ENCODE peak calls at places on chromosome 19, in five cellular contexts. J is GM06990, F is HCT116, A is endodermal cell, Z is HepG2. R is an unnamed sample.

GRCh38 chr19:43636121-43636683 is 3.4 kb downstream of the CADM4 start:
- DNase-seq in J (no peak), F (no peak), A (peak), Z (peak), R (no peak)

GRCh38 chr19:55646889-55647731 is 902 bp upstream of the CCDC106 start:
- DNase-seq in J (no peak), F (no peak), A (no peak), Z (no peak), R (no peak)

GRCh38 chr19:11535792-11536595 is 2.7 kb upstream of the CNN1 start:
- DNase-seq in J (peak), F (peak), A (peak), Z (peak), R (peak)

GRCh38 chr19:16327911-16328823 is 3.5 kb downstream of the KLF2 start:
- DNase-seq in J (peak), F (no peak), A (no peak), Z (no peak), R (peak)

GRCh38 chr19:38851622-38852230 is 1.9 kb upstream of the HNRNPL start:
- DNase-seq in J (peak), F (peak), A (peak), Z (peak), R (peak)

GRCh38 chr19:46913852-46914430 is 53.1 kb downstream of the ARHGAP35 start:
- DNase-seq in J (peak), F (no peak), A (no peak), Z (no peak), R (no peak)

GRCh38 chr19:38228491-38229439 is 4.7 kb upstream of the DPF1 start:
- DNase-seq in J (no peak), F (no peak), A (peak), Z (no peak), R (no peak)

GRCh38 chr19:2385053-2385721 is 25.1 kb downstream of the TMPRSS9 start:
- DNase-seq in J (no peak), F (peak), A (peak), Z (peak), R (no peak)

GRCh38 chr19:35279985-35280821 is 2.1 kb upstream of the HAMP start:
- DNase-seq in J (no peak), F (no peak), A (no peak), Z (peak), R (no peak)

GRCh38 chr19:9431475-9431874 is 3.9 kb downstream of the ZNF266 start:
- DNase-seq in J (no peak), F (no peak), A (peak), Z (no peak), R (no peak)

GRCh38 chr19:2371656-2372055 is 11.6 kb downstream of the TMPRSS9 start:
- DNase-seq in J (no peak), F (no peak), A (no peak), Z (no peak), R (no peak)

GRCh38 chr19:51219307-51219706 is 5.6 kb upstream of the CD33 start:
- DNase-seq in J (no peak), F (no peak), A (no peak), Z (no peak), R (no peak)

GRCh38 chr19:42290523-42291436 is 11.2 kb upstream of the PRR19 start:
- DNase-seq in J (no peak), F (no peak), A (peak), Z (peak), R (peak)

GRCh38 chr19:53047379-53047778 is 2.8 kb downstream of the ERVV-2 start:
- DNase-seq in J (no peak), F (no peak), A (no peak), Z (no peak), R (no peak)

GRCh38 chr19:6999938-7000732 is 21.1 kb downstream of the MBD3L2B start:
- DNase-seq in J (no peak), F (no peak), A (no peak), Z (no peak), R (no peak)
- TF ChIP-seq CTCF in J (no peak), F (no peak), A (no peak), Z (no peak), R (no peak)

DNA sequence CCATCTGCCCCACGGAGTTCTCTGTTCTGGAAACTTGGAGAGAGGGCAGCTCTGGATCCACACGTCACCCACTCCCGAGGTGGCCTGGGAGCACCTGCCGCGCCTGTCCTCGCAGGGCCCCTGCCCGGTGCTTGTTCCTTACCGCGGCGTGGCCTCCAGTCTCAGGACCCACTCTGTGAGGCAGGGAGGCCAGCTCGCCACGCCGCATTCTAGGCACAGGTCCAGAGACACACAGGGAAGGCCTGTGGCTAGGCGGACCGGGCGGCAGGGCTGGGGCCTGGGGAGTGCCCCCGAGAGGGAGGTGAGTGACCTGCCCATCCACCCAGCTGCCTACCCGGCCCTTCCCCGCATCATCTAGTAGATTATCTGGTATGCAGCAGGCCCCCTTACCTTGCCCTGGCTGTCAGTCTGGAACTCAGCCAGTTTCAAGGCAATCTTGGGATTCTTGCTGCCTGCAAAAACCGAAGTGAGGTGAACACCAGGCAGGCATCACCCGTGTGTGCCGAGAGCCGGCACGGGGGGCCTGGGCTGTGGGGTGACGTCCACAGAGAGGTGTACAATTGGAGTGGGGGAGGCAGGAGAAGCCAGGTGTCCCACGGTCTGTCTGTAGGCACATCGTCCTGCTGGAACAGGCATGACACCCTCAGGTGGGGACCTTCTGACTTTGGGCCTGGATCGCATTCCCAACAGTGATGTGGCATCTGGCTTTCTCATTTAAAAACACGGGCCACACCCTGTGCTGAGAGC is 23.6 kb downstream of the DPP9 start:
- DNase-seq in J (no peak), F (no peak), A (no peak), Z (no peak), R (no peak)
- TF ChIP-seq CTCF in J (no peak), F (no peak), A (no peak), Z (no peak), R (no peak)

DNA sequence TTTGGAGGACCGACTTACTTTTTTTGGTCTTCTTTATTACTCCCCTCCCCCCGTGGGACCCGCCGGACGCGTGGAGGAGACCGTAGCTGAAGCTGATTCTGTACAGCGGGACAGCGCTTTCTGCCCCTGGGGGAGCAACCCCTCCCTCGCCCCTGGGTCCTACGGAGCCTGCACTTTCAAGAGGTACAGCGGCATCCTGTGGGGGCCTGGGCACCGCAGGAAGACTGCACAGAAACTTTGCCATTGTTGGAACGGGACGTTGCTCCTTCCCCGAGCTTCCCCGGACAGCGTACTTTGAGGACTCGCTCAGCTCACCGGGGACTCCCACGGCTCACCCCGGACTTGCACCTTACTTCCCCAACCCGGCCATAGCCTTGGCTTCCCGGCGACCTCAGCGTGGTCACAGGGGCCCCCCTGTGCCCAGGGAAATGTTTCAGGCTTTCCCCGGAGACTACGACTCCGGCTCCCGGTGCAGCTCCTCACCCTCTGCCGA is 409 bp downstream of the FOSB start:
- DNase-seq in J (peak), F (no peak), A (peak), Z (no peak), R (peak)
- TF ChIP-seq CTCF in J (no peak), F (no peak), A (no peak), Z (peak), R (no peak)

GRCh38 chr19:13089857-13090507 is 12.7 kb downstream of the LYL1 start:
- DNase-seq in J (no peak), F (no peak), A (no peak), Z (no peak), R (no peak)

GRCh38 chr19:13087795-13088537 is 14.7 kb downstream of the LYL1 start:
- DNase-seq in J (no peak), F (no peak), A (no peak), Z (no peak), R (no peak)

GRCh38 chr19:13090511-13091231 is 12.0 kb downstream of the LYL1 start:
- DNase-seq in J (no peak), F (no peak), A (no peak), Z (no peak), R (no peak)

GRCh38 chr19:13087295-13087694 is 15.4 kb downstream of the LYL1 start:
- DNase-seq in J (no peak), F (no peak), A (no peak), Z (no peak), R (no peak)

DNA sequence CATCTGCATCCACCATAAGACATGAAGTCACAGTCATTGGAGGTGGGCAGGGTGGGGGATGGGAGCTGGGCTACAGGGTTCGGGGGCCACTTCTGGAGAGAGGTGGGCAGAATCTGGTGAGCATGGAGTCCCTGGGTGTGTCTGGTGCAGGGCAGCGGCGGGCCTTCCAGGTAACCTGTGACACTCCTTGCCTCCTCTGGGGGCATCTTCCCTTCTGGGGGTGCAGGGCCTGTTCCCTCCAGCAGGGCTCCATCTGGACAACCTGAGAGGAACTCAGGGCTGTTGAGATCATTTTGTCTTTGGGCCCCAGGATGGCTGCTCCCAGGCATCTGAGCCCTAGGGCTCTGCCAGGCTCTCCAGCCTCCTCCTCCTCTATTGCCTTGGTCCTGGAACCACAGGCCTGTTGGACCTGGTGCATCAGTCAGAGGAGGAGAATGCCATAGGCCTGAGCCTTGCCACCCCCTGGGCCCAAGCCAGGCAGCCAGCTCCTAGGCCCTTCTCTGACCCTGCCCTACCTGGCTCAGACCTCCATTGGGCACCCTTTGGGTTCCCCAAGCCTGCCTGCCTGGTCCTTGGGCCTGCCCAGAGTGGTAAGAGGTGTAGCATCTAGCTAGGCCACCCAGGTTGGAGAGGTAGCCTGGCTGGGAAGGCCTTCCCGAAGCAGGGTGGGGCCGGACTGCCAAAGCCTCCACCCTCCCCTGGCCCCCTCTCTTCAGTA is 13.4 kb downstream of the LYL1 start:
- DNase-seq in J (no peak), F (no peak), A (peak), Z (peak), R (no peak)
- TF ChIP-seq CTCF in J (peak), F (no peak), A (peak), Z (no peak), R (no peak)

DNA sequence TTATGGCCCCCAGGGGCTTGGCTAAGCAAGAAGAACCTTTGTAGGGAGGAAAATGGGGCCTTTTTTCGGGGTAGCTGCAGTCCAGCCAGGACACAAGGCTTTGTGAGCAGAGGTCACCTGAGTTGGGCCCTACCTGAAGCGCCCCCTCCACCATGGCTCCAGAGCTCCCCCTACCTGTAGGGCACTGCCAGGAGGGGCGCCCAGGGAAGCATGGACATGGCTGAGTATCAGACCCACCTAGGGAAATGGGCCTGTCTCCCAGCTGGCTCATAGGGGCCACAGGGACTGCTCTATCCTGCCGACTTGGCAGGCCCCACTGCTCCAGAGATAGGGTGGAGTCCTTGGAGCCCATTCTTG is 9.0 kb upstream of the CEBPA start:
- DNase-seq in J (no peak), F (no peak), A (peak), Z (no peak), R (no peak)
- TF ChIP-seq CTCF in J (peak), F (peak), A (peak), Z (peak), R (no peak)

GRCh38 chr19:7348587-7349230 is at the start of gene ARHGEF18:
- DNase-seq in J (peak), F (no peak), A (no peak), Z (no peak), R (peak)

GRCh38 chr19:7349231-7349591 is 474 bp downstream of the ARHGEF18 start:
- DNase-seq in J (no peak), F (no peak), A (no peak), Z (no peak), R (no peak)

GRCh38 chr19:7349961-7350711 is 1.4 kb downstream of the ARHGEF18 start:
- DNase-seq in J (peak), F (no peak), A (no peak), Z (no peak), R (peak)

GRCh38 chr19:7342143-7342542 is 6.6 kb upstream of the ARHGEF18 start:
- DNase-seq in J (no peak), F (no peak), A (no peak), Z (no peak), R (no peak)

GRCh38 chr19:7346488-7346971 is 2.2 kb upstream of the ARHGEF18 start:
- DNase-seq in J (peak), F (no peak), A (no peak), Z (peak), R (no peak)
- TF ChIP-seq CTCF in J (no peak), F (no peak), A (no peak), Z (peak), R (no peak)

GRCh38 chr19:32339988-32340874 is 5.2 kb upstream of the ZNF507 start:
- DNase-seq in J (no peak), F (no peak), A (peak), Z (peak), R (peak)

GRCh38 chr19:32337176-32337808 is 8.1 kb upstream of the ZNF507 start:
- DNase-seq in J (no peak), F (no peak), A (no peak), Z (peak), R (no peak)

GRCh38 chr19:32333227-32333626 is 12.2 kb upstream of the ZNF507 start:
- DNase-seq in J (no peak), F (no peak), A (no peak), Z (no peak), R (no peak)

GRCh38 chr19:32336259-32337111 is 8.9 kb upstream of the ZNF507 start:
- DNase-seq in J (no peak), F (no peak), A (no peak), Z (peak), R (no peak)
- TF ChIP-seq CTCF in J (no peak), F (peak), A (no peak), Z (peak), R (no peak)

R was measured in activated B cell treated with CpG ODN at 0.5 μM for 24 hours.